ENCODE peak calls at places on chromosomes 13 and 19, in seven cellular contexts. K is breast epithelium; Q is Calu3; T is thoracic aorta; E is activated CD4-positive, CD25-positive, alpha-beta regulatory T cell treated with anti-CD3 and anti-CD28 coated beads, Interleukin-2, amount 50 U/mL, for 16 hours; O is aorta; M is NCI-H1105. C is an unnamed sample.
A peak's percentile ranks its signal among the peaks of the same experiment; 100 is the strongest.

GRCh38 chr13:79458436-79458835 is 22.5 kb upstream of the NDFIP2 start:
- DNase-seq in O (no peak), M (no peak), Q (no peak), E (no peak), T (no peak), K (no peak), C (no peak)

GRCh38 chr19:44847144-44848035 is 1.3 kb downstream of the NECTIN2 start:
- DNase-seq in Q (peak; percentile 90), K (peak; percentile 89), T (no peak), O (peak; percentile 77), E (no peak), M (peak; percentile 75), C (peak; percentile 90)

GRCh38 chr19:3190470-3190770 is 4.7 kb downstream of the NCLN start:
- DNase-seq in K (no peak), E (no peak), Q (no peak), O (no peak), T (no peak), M (no peak), C (no peak)

GRCh38 chr19:16587031-16588023 is 15.1 kb upstream of the SLC35E1 start:
- DNase-seq in T (no peak), O (peak; percentile 78), Q (no peak), K (no peak), E (peak; percentile 27), M (no peak), C (peak; percentile 81)

GRCh38 chr13:99151516-99151915 is 49.1 kb upstream of the UBAC2 start:
- DNase-seq in K (no peak), O (no peak), M (no peak), Q (no peak), E (no peak), T (no peak), C (no peak)

GRCh38 chr13:112779856-112780604 is 90.2 kb downstream of the ATP11A start:
- DNase-seq in T (no peak), K (no peak), M (no peak), E (no peak), O (no peak), Q (no peak), C (no peak)

GRCh38 chr19:53365899-53366493 is 491 bp downstream of the ZNF525 start:
- DNase-seq in Q (peak; percentile 41), O (no peak), K (no peak), T (no peak), E (no peak), M (peak; percentile 28), C (peak; percentile 25)

GRCh38 chr13:25688524-25688923 is 316.8 kb downstream of the ATP8A2 start:
- DNase-seq in E (no peak), Q (no peak), O (no peak), M (no peak), K (no peak), T (no peak), C (no peak)

GRCh38 chr19:47758433-47758784 is 13.1 kb downstream of the NOP53 start:
- DNase-seq in O (no peak), M (no peak), K (no peak), T (no peak), Q (no peak), E (no peak), C (no peak)

GRCh38 chr13:59345316-59345715 is 818.4 kb downstream of the DIAPH3 start:
- DNase-seq in Q (no peak), T (no peak), M (no peak), K (no peak), O (no peak), E (no peak), C (no peak)

GRCh38 chr19:40954573-40954972 is 36.5 kb upstream of the CYP2B6 start:
- DNase-seq in Q (peak; percentile 26), K (no peak), E (no peak), T (no peak), O (no peak), M (no peak), C (no peak)

GRCh38 chr13:87089391-87089790 is 581.8 kb upstream of the SLITRK5 start:
- DNase-seq in O (no peak), K (no peak), E (no peak), Q (no peak), T (no peak), M (no peak), C (no peak)

GRCh38 chr13:45178349-45179142 is 22.3 kb downstream of the KCTD4 start:
- DNase-seq in T (no peak), K (no peak), E (no peak), M (no peak), Q (no peak), O (no peak), C (no peak)

GRCh38 chr13:63699948-63700347 is 2284.3 kb upstream of the PCDH20 start:
- DNase-seq in E (no peak), T (no peak), M (no peak), Q (no peak), O (no peak), K (no peak), C (no peak)

GRCh38 chr19:55071913-55072312 is 3.8 kb upstream of the EPS8L1 start:
- DNase-seq in M (no peak), K (no peak), Q (no peak), E (no peak), T (no peak), O (no peak), C (no peak)

GRCh38 chr19:46850228-46851203 is at the start of gene AP2S1:
- DNase-seq in O (peak; percentile 97), K (peak; percentile 98), Q (peak; percentile 97), M (peak; percentile 98), T (peak; percentile 96), E (peak; percentile 93), C (peak; percentile 94)

GRCh38 chr13:59259416-59260000 is 904.2 kb downstream of the DIAPH3 start:
- DNase-seq in T (no peak), O (no peak), K (no peak), Q (no peak), E (no peak), M (no peak), C (no peak)

GRCh38 chr19:8017808-8018207 is 12.4 kb upstream of the ELAVL1 start:
- DNase-seq in Q (no peak), M (no peak), O (no peak), K (no peak), E (no peak), T (no peak), C (no peak)

GRCh38 chr19:11195169-11195568 is 2.2 kb downstream of the KANK2 start:
- DNase-seq in T (no peak), E (no peak), K (no peak), O (no peak), M (no peak), Q (no peak), C (no peak)

GRCh38 chr19:42290136-42290522 is 11.8 kb upstream of the PRR19 start:
- DNase-seq in T (no peak), M (no peak), O (no peak), K (no peak), Q (no peak), E (no peak), C (no peak)

GRCh38 chr19:38905620-38906019 is 5.9 kb downstream of the NFKBIB start:
- DNase-seq in E (no peak), K (no peak), O (no peak), Q (no peak), M (no peak), T (no peak), C (no peak)

GRCh38 chr19:1063030-1063908 is 3.7 kb upstream of the ARHGAP45 start:
- DNase-seq in T (no peak), E (no peak), K (no peak), O (no peak), M (no peak), Q (peak; percentile 25), C (peak; percentile 55)

GRCh38 chr13:114008964-114009589 is 35.2 kb upstream of the C13orf46 start:
- DNase-seq in T (no peak), K (no peak), E (no peak), M (no peak), O (no peak), Q (no peak), C (peak; percentile 37)

GRCh38 chr13:28606466-28606865 is 52.5 kb upstream of the POMP start:
- DNase-seq in T (no peak), O (no peak), M (no peak), E (no peak), K (no peak), Q (no peak), C (no peak)

GRCh38 chr19:3154957-3155736 is 19.3 kb downstream of the GNA15 start:
- DNase-seq in M (no peak), E (peak; percentile 55), O (peak; percentile 93), Q (no peak), K (peak; percentile 30), T (peak; percentile 85), C (no peak)

GRCh38 chr19:9324584-9324962 is 594 bp downstream of the ZNF559 start:
- DNase-seq in Q (no peak), E (no peak), O (no peak), T (no peak), K (no peak), M (no peak), C (no peak)

GRCh38 chr19:38234615-38235014 is 10.6 kb upstream of the DPF1 start:
- DNase-seq in O (no peak), K (no peak), Q (no peak), E (no peak), T (no peak), M (no peak), C (no peak)

GRCh38 chr19:3187662-3188511 is 2.2 kb downstream of the NCLN start:
- DNase-seq in K (no peak), Q (no peak), O (no peak), M (no peak), T (no peak), E (no peak), C (peak; percentile 67)

GRCh38 chr13:100533588-100534041 is 55.0 kb downstream of the GGACT start:
- DNase-seq in M (no peak), Q (no peak), E (no peak), K (no peak), T (no peak), O (no peak), C (no peak)

GRCh38 chr19:30719189-30719990 is 347.2 kb downstream of the ZNF536 start:
- DNase-seq in O (no peak), E (no peak), Q (peak; percentile 38), K (no peak), M (peak; percentile 58), T (no peak), C (peak; percentile 34)

GRCh38 chr13:65733110-65733509 is 1497.0 kb downstream of the PCDH9 start:
- DNase-seq in E (no peak), K (no peak), M (no peak), T (no peak), Q (no peak), O (no peak), C (no peak)

GRCh38 chr13:45055902-45056648 is 64.2 kb upstream of the GTF2F2 start:
- DNase-seq in E (no peak), M (no peak), T (no peak), Q (no peak), K (peak; percentile 52), O (no peak), C (no peak)

GRCh38 chr13:102774596-102775375 is 1.2 kb upstream of the TEX30 start:
- DNase-seq in Q (no peak), T (no peak), K (no peak), E (no peak), M (no peak), O (no peak), C (no peak)

GRCh38 chr19:12778020-12778904 is 2.9 kb upstream of the HOOK2 start:
- DNase-seq in Q (peak; percentile 55), T (no peak), E (no peak), M (peak; percentile 85), K (peak; percentile 86), O (peak; percentile 84), C (peak; percentile 86)

GRCh38 chr13:100565291-100565690 is 23.3 kb downstream of the GGACT start:
- DNase-seq in Q (no peak), O (no peak), T (no peak), M (no peak), E (no peak), K (no peak), C (no peak)

GRCh38 chr13:44879452-44880058 is 109.7 kb downstream of the NUFIP1 start:
- DNase-seq in E (no peak), M (no peak), O (no peak), Q (peak; percentile 15), K (no peak), T (no peak), C (no peak)

GRCh38 chr19:50308991-50309390 is 20.2 kb downstream of the KCNC3 start:
- DNase-seq in T (no peak), E (no peak), Q (no peak), O (no peak), M (no peak), K (no peak), C (no peak)

GRCh38 chr13:58087566-58087965 is 456.0 kb downstream of the PCDH17 start:
- DNase-seq in T (no peak), M (no peak), K (no peak), O (no peak), Q (no peak), E (no peak), C (no peak)